ENCODE peak calls at places on chromosomes 2 and 18, in six cellular contexts. Y is neuronal stem cell, S is pancreas, G is left lung, T is MM.1S, V is adrenal gland. Q is an unnamed sample.

GRCh38 chr18:11052800-11053199 is 96.6 kb downstream of the PIEZO2 start:
- DNase-seq in Y (no peak), S (no peak), G (no peak), T (no peak), V (no peak), Q (no peak)

GRCh38 chr2:196322963-196323810 is 151.8 kb upstream of the STK17B start:
- DNase-seq in Y (no peak), S (no peak), G (no peak), T (no peak), V (no peak), Q (no peak)

GRCh38 chr2:168730391-168730790 is 72.0 kb upstream of the NOSTRIN start:
- DNase-seq in Y (no peak), S (no peak), G (no peak), T (no peak), V (no peak), Q (no peak)

GRCh38 chr18:63160172-63160995 is 159.2 kb downstream of the BCL2 start:
- DNase-seq in Y (no peak), S (no peak), G (no peak), T (no peak), V (no peak), Q (no peak)

GRCh38 chr2:185127412-185127811 is 529.1 kb downstream of the ZNF804A start:
- DNase-seq in Y (no peak), S (no peak), G (no peak), T (no peak), V (no peak), Q (no peak)

GRCh38 chr18:46338761-46339160 is 234.6 kb downstream of the HAUS1 start:
- DNase-seq in Y (no peak), S (no peak), G (peak; percentile 59), T (no peak), V (no peak), Q (no peak)

GRCh38 chr2:230410861-230411464 is 5.0 kb upstream of the SP100 start:
- DNase-seq in Y (no peak), S (no peak), G (no peak), T (no peak), V (peak; percentile 21), Q (peak; percentile 28)

GRCh38 chr18:75475228-75475627 is 47.7 kb upstream of the SMIM21 start:
- DNase-seq in Y (no peak), S (no peak), G (no peak), T (no peak), V (no peak), Q (no peak)

GRCh38 chr2:223477318-223477717 is 124.8 kb downstream of the SCG2 start:
- DNase-seq in Y (no peak), S (no peak), G (no peak), T (no peak), V (no peak), Q (no peak)

GRCh38 chr2:163175294-163175693 is 336.7 kb upstream of the KCNH7 start:
- DNase-seq in Y (no peak), S (no peak), G (no peak), T (no peak), V (no peak), Q (no peak)

GRCh38 chr18:56748698-56749268 is 97.6 kb downstream of the WDR7 start:
- DNase-seq in Y (peak; percentile 29), S (no peak), G (no peak), T (peak; percentile 20), V (no peak), Q (no peak)

GRCh38 chr18:70386582-70386981 is 97.7 kb downstream of the SOCS6 start:
- DNase-seq in Y (no peak), S (no peak), G (no peak), T (no peak), V (no peak), Q (no peak)

GRCh38 chr18:8978394-8978793 is 124.1 kb upstream of the NDUFV2 start:
- DNase-seq in Y (no peak), S (no peak), G (no peak), T (peak; percentile 73), V (no peak), Q (no peak)

GRCh38 chr2:101655941-101656422 is 41.5 kb upstream of the MAP4K4 start:
- DNase-seq in Y (no peak), S (no peak), G (no peak), T (no peak), V (no peak), Q (no peak)

GRCh38 chr2:199685669-199686068 is 165.3 kb downstream of the FTCDNL1 start:
- DNase-seq in Y (no peak), S (no peak), G (no peak), T (no peak), V (no peak), Q (no peak)

GRCh38 chr2:128591022-128591840 is 272.6 kb upstream of the HS6ST1 start:
- DNase-seq in Y (no peak), S (no peak), G (no peak), T (no peak), V (no peak), Q (no peak)

GRCh38 chr18:50030146-50030545 is 164.8 kb downstream of the MYO5B start:
- DNase-seq in Y (no peak), S (no peak), G (no peak), T (no peak), V (no peak), Q (no peak)

GRCh38 chr2:105660489-105660888 is 84.2 kb upstream of the NCK2 start:
- DNase-seq in Y (no peak), S (no peak), G (no peak), T (no peak), V (no peak), Q (no peak)

GRCh38 chr2:161546635-161547034 is 77.6 kb upstream of the SLC4A10 start:
- DNase-seq in Y (no peak), S (no peak), G (no peak), T (no peak), V (no peak), Q (no peak)

GRCh38 chr18:36610716-36611115 is 218.1 kb downstream of the TPGS2 start:
- DNase-seq in Y (no peak), S (no peak), G (no peak), T (no peak), V (no peak), Q (no peak)

DNA sequence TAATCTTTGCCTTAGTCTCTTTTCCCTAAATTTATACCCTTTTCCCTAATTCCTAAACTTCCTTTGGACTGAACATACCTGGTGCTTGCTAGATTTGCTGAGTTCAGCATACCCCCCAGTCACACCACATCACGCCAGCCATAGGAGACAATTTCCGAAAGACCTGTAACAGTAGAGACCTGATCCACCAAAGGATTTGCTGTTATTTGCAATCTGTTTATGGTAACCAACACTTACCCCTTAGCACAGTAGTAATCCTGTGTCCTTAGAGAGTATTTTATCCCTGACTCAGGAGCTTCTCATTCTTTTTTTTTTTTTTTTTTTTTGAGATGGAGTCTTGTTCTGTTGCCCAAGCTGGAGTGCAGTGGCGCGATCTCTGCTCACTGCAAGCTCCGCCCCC is 8.6 kb downstream of the PSMG2 start:
- DNase-seq in Y (no peak), S (no peak), G (no peak), T (no peak), V (no peak), Q (no peak)
- H3K36me3 ChIP-seq in Y (peaks cover 15% of the 10 kb centered on the region), S (peaks cover 32% of the 10 kb centered on the region), G (peaks cover 95% of the 10 kb centered on the region), T (peaks cover 6% of the 10 kb centered on the region), V (peaks cover 65% of the 10 kb centered on the region), Q (peaks cover 23% of the 10 kb centered on the region)

DNA sequence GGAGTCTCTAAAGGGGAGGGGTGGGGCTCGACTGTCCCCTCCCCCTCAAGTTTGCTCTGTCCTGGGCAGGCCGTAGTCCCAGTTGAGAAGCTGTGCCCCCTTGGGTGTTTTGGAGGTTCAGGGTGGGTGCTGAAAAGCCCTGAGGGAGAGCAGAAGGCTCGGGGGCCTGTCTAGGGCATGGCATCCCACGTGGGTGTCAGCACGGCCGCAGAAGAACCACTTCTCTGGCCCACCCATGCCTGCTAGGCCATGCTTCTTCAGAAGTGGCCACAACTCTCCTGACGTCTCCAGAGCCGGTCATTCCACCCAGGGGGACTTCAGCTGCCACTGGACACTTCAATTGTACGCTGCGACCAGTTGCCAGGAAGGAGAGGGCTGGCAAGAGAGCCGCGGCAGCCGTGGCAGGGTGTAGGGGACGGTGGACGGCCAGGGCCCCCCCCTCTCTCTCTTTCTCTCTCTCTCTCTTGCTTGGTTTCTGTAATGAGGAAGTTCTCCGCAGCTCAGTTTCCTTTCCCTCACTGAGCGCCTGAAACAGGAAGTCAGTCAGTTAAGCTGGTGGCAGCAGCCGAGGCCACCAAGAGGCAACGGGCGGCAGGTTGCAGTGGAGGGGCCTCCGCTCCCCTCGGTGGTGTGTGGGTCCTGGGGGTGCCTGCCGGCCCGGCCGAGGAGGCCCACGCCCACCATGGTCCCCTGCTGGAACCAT is at the start of gene INPP5D:
- DNase-seq in Y (no peak), S (no peak), G (peak; percentile 89), T (peak; percentile 80), V (peak; percentile 54), Q (peak; percentile 80)
- H3K4me1 ChIP-seq in Y (peaks cover 13% of the 10 kb centered on the region), S (no peaks in the 10 kb centered on the region), G (no peaks in the 10 kb centered on the region), T (peaks cover 23% of the 10 kb centered on the region), V (no peaks in the 10 kb centered on the region), Q (peaks cover 43% of the 10 kb centered on the region)

DNA sequence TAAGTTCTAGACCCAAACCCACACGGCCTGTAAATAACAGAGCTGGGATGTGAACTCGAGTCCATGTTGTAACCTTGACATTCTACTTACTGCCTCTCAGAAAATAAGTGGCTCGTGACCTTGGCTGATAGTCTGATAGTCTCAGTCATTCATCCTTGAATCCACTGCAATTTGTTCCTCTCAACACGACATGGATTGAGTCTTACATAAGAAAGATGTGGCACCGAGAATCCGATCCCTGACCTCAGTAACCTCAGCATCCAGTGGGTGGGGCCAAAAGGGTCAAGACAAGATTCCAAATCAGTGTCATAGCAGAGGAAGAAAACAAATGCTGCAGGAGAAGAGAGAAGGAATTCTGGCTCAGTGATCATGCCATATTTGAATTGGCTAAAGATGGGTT is 97.6 kb downstream of the MAPRE2 start:
- DNase-seq in Y (no peak), S (no peak), G (no peak), T (no peak), V (no peak), Q (no peak)
- H3K36me3 ChIP-seq in Y (peaks cover 11% of the 10 kb centered on the region), S (peaks cover 15% of the 10 kb centered on the region), G (peaks cover 56% of the 10 kb centered on the region), T (no peaks in the 10 kb centered on the region), V (peaks cover 53% of the 10 kb centered on the region), Q (peaks cover 7% of the 10 kb centered on the region)

GRCh38 chr2:97355176-97355575 is 234.5 kb downstream of the ANKRD36B start:
- DNase-seq in Y (no peak), S (no peak), G (no peak), T (peak; percentile 3), V (no peak), Q (no peak)

GRCh38 chr2:97360202-97360601 is 229.5 kb downstream of the ANKRD36B start:
- DNase-seq in Y (no peak), S (no peak), G (peak; percentile 18), T (no peak), V (no peak), Q (no peak)

GRCh38 chr2:97348841-97349240 is 235.9 kb downstream of the ANKRD36 start:
- DNase-seq in Y (no peak), S (no peak), G (no peak), T (no peak), V (no peak), Q (no peak)

GRCh38 chr2:97355887-97356286 is 233.8 kb downstream of the ANKRD36B start:
- DNase-seq in Y (no peak), S (no peak), G (no peak), T (no peak), V (no peak), Q (no peak)

GRCh38 chr2:97354576-97354975 is 235.1 kb downstream of the ANKRD36B start:
- DNase-seq in Y (no peak), S (no peak), G (peak; percentile 22), T (no peak), V (no peak), Q (no peak)
- H3K4me1 ChIP-seq in Y (no peaks in the 10 kb centered on the region), S (no peaks in the 10 kb centered on the region), G (no peaks in the 10 kb centered on the region), T (no peaks in the 10 kb centered on the region), V (no peaks in the 10 kb centered on the region), Q (no peaks in the 10 kb centered on the region)

GRCh38 chr2:181528441-181528840 is 71.3 kb downstream of the ITGA4 start:
- DNase-seq in Y (no peak), S (no peak), G (no peak), T (no peak), V (no peak), Q (no peak)
- H3K36me3 ChIP-seq in Y (peaks cover 2% of the 10 kb centered on the region), S (no peaks in the 10 kb centered on the region), G (peaks cover 29% of the 10 kb centered on the region), T (peaks cover 21% of the 10 kb centered on the region), V (no peaks in the 10 kb centered on the region), Q (peaks cover 52% of the 10 kb centered on the region)

GRCh38 chr2:144217853-144218633 is 301.9 kb downstream of the ZEB2 start:
- DNase-seq in Y (no peak), S (no peak), G (no peak), T (no peak), V (no peak), Q (no peak)
- H3K4me1 ChIP-seq in Y (no peaks in the 10 kb centered on the region), S (peaks cover 3% of the 10 kb centered on the region), G (no peaks in the 10 kb centered on the region), T (peaks cover 6% of the 10 kb centered on the region), V (peaks cover 8% of the 10 kb centered on the region), Q (peaks cover 8% of the 10 kb centered on the region)